ENCODE peak calls at places on chromosomes 4 and X, in ten cellular contexts. C, I, S, F, Y, E, M, V, W and G are unnamed samples.

GRCh38 chr4:111631157-111631999 is 513.9 kb upstream of the FAM241A start:
- DNase-seq in C (peak; percentile 35), I (no peak), S (no peak), F (peak; percentile 51), Y (no peak), E (no peak), M (no peak), V (peak; percentile 6), W (no peak), G (no peak)

GRCh38 chr4:186832906-186833305 is 109.2 kb upstream of the FAT1 start:
- DNase-seq in C (peak; percentile 35), I (no peak), S (no peak), F (no peak), Y (no peak), E (no peak), M (no peak), V (peak; percentile 51), W (no peak), G (no peak)

GRCh38 chrX:129823115-129823514 is 20.6 kb downstream of the ZDHHC9 start:
- DNase-seq in C (peak; percentile 65), I (peak; percentile 26), S (no peak), F (peak; percentile 63), Y (peak; percentile 30), E (peak; percentile 66), M (no peak), V (no peak), W (no peak), G (no peak)

GRCh38 chrX:63434665-63435064 is 83.5 kb upstream of the SPIN4 start:
- DNase-seq in C (no peak), I (no peak), S (no peak), F (peak; percentile 48), Y (no peak), E (no peak), M (no peak), V (peak; percentile 44), W (no peak), G (no peak)

GRCh38 chrX:70434914-70435586 is 9.6 kb upstream of the DLG3 start:
- DNase-seq in C (peak; percentile 51), I (peak; percentile 54), S (no peak), F (peak; percentile 26), Y (peak; percentile 70), E (no peak), M (peak; percentile 59), V (peak; percentile 43), W (no peak), G (peak; percentile 33)

GRCh38 chrX:51892921-51893745 is at the start of gene MAGED1:
- DNase-seq in C (peak; percentile 97), I (peak; percentile 88), S (peak; percentile 87), F (peak; percentile 93), Y (peak; percentile 88), E (peak; percentile 96), M (peak; percentile 93), V (peak; percentile 88), W (peak; percentile 68), G (peak; percentile 86)

GRCh38 chr4:15774020-15774420 is 4.1 kb upstream of the CD38 start:
- DNase-seq in C (no peak), I (no peak), S (no peak), F (no peak), Y (no peak), E (no peak), M (no peak), V (no peak), W (no peak), G (no peak)

GRCh38 chrX:3232262-3232950 is 114.0 kb downstream of the MXRA5 start:
- DNase-seq in C (peak; percentile 15), I (no peak), S (no peak), F (no peak), Y (no peak), E (no peak), M (no peak), V (no peak), W (no peak), G (no peak)

GRCh38 chr4:75659512-75660031 is 13.6 kb downstream of the G3BP2 start:
- DNase-seq in C (no peak), I (no peak), S (no peak), F (no peak), Y (no peak), E (no peak), M (no peak), V (no peak), W (no peak), G (no peak)

GRCh38 chr4:75655562-75655961 is 17.6 kb downstream of the G3BP2 start:
- DNase-seq in C (no peak), I (no peak), S (no peak), F (no peak), Y (no peak), E (no peak), M (no peak), V (no peak), W (no peak), G (no peak)

GRCh38 chr4:75658881-75659280 is 14.3 kb downstream of the G3BP2 start:
- DNase-seq in C (peak; percentile 39), I (no peak), S (no peak), F (no peak), Y (no peak), E (no peak), M (no peak), V (peak; percentile 55), W (no peak), G (no peak)

GRCh38 chr4:75654905-75655304 is 18.3 kb downstream of the G3BP2 start:
- DNase-seq in C (no peak), I (no peak), S (no peak), F (no peak), Y (no peak), E (no peak), M (no peak), V (no peak), W (no peak), G (no peak)

GRCh38 chr4:75653845-75654503 is 19.2 kb downstream of the G3BP2 start:
- DNase-seq in C (peak; percentile 60), I (no peak), S (no peak), F (peak; percentile 74), Y (no peak), E (no peak), M (no peak), V (peak; percentile 25), W (no peak), G (no peak)
- H3K4me1 ChIP-seq in C (no peaks in the 10 kb centered on the region), I (no peaks in the 10 kb centered on the region), S (peaks cover 19% of the 10 kb centered on the region), F (no peaks in the 10 kb centered on the region), Y (peaks cover 1% of the 10 kb centered on the region), E (no peaks in the 10 kb centered on the region), M (no peaks in the 10 kb centered on the region), V (peaks cover 2% of the 10 kb centered on the region), W (no peaks in the 10 kb centered on the region), G (peaks cover 5% of the 10 kb centered on the region)

GRCh38 chrX:43655151-43655676 is 885 bp upstream of the MAOA start:
- DNase-seq in C (peak; percentile 56), I (peak; percentile 39), S (no peak), F (peak; percentile 48), Y (peak; percentile 30), E (peak; percentile 3), M (peak; percentile 51), V (peak; percentile 23), W (peak; percentile 12), G (peak; percentile 24)
- TF ChIP-seq CTCF in C (no peak), I (no peak), S (no peak), F (no peak), Y (no peak), E (no peak), M (no peak), V (no peak), W (no peak), G (no peak)

DNA sequence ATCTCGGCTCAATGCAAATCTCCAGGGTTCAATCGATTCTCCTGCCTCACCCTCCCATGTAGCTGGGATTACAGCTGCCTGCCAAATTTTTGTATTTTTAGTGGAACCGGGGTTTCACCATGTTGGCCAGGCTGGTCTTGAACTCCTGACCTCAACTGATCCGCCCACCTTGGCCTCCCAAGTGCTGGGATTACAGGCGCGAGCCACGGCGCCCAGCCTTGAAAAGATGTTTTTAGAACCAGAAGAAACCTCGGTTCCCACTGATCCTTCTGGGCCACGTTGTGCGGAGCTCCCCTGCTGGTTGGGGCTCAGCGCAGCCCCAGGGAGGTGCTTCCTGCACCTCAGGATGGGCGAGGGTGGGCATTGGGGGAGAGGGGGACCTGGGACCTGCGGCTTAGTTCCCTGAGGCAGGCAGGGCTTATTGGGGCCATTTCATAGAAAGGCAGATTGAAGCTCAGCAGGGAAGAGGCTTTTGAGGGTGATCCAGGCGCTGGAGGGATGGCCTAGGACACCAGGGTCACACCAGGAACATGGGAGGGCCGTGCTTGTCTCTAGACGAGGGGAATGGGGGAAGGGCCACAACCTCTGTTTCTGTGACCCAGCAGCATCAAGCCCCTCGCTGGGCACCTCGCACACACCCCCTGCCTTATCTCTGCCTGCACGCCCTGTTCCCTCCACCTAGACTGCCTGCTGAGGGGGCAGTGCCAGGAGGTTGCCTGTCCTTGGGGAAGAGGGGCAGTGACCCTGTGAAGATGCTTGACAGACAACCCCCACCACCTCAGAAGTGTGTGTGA is 6.3 kb upstream of the ADD1 start:
- DNase-seq in C (no peak), I (no peak), S (peak; percentile 49), F (peak; percentile 29), Y (no peak), E (no peak), M (peak; percentile 49), V (no peak), W (no peak), G (no peak)
- H3K4me1 ChIP-seq in C (peaks cover under 1% of the 10 kb centered on the region), I (peaks cover 5% of the 10 kb centered on the region), S (peaks cover 60% of the 10 kb centered on the region), F (peaks cover 20% of the 10 kb centered on the region), Y (peaks cover 34% of the 10 kb centered on the region), E (peaks cover 31% of the 10 kb centered on the region), M (peaks cover 10% of the 10 kb centered on the region), V (peaks cover 8% of the 10 kb centered on the region), W (no peaks in the 10 kb centered on the region), G (peaks cover 43% of the 10 kb centered on the region)

GRCh38 chrX:123728554-123728953 is 4.3 kb downstream of the THOC2 start:
- DNase-seq in C (no peak), I (no peak), S (no peak), F (no peak), Y (no peak), E (no peak), M (no peak), V (no peak), W (no peak), G (no peak)

GRCh38 chrX:123731987-123732678 is 719 bp downstream of the THOC2 start:
- DNase-seq in C (peak; percentile 40), I (no peak), S (peak; percentile 78), F (peak; percentile 5), Y (peak; percentile 18), E (peak; percentile 8), M (peak; percentile 38), V (no peak), W (no peak), G (no peak)

GRCh38 chrX:123736333-123736921 is 3.6 kb upstream of the THOC2 start:
- DNase-seq in C (peak; percentile 16), I (no peak), S (no peak), F (no peak), Y (no peak), E (no peak), M (no peak), V (peak; percentile 82), W (no peak), G (no peak)

GRCh38 chrX:123731258-123731986 is 1.4 kb downstream of the THOC2 start:
- DNase-seq in C (peak; percentile 54), I (no peak), S (no peak), F (peak; percentile 18), Y (no peak), E (peak; percentile 28), M (peak; percentile 21), V (peak; percentile 33), W (no peak), G (no peak)

DNA sequence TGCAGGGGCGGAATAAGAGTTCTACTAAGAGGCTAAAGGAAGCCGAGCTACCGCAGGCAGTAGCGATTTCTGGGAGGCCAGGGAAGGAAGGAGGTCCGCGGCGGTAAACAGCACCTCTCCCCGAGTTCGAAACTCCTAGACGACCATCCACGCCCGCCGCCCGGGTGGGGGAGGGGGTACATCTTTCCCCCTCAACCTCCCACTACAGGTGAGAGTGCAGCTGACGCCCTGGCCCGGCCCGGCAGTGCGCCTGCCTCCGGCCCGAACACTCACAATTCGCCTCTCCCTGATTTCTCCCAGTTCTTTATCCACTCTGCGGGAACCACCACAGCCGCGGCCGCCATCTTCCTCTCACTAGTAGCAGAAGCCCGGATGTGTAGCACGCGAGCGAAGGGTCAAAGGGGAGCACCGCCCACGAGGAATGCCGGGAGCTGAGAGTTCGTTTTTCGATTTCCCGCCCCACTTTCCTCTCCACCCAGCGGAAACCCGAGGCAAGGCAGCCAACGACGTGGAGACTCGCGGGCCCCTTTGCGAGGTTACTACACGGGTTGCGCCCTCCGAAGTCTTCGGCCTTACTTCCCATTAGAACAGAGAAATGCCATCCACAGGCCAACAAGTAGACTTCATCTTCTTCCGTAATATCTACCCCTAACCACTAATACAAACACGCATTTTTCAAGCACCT is at the start of gene THOC2:
- DNase-seq in C (peak; percentile 90), I (peak; percentile 88), S (peak; percentile 92), F (peak; percentile 72), Y (peak; percentile 87), E (peak; percentile 88), M (peak; percentile 86), V (peak; percentile 72), W (peak; percentile 73), G (peak; percentile 86)
- TF ChIP-seq CTCF in C (peak; percentile 37), I (peak; percentile 48), S (peak; percentile 53), F (no peak), Y (peak; percentile 39), E (peak; percentile 51), M (peak; percentile 48), V (no peak), W (peak; percentile 19), G (peak; percentile 62)